ENCODE peak calls at places on chromosome 11, in four cellular contexts. R is body of pancreas, U is nucleus accumbens, Y is 8988T. F is an unnamed sample.

GRCh38 chr11:45180888-45181594 is 34.6 kb downstream of the PRDM11 start:
- DNase-seq in U (no peak), Y (peak; percentile 89), R (peak; percentile 78), F (no peak)

GRCh38 chr11:72703281-72704008 is 29.2 kb upstream of the PDE2A start:
- DNase-seq in R (peak; percentile 30), Y (no peak), U (no peak), F (no peak)

GRCh38 chr11:68353118-68353517 is 40.7 kb downstream of the LRP5 start:
- DNase-seq in U (no peak), Y (no peak), R (no peak), F (no peak)

GRCh38 chr11:57567512-57568329 is at the start of gene UBE2L6:
- DNase-seq in U (peak; percentile 49), R (peak; percentile 84), Y (peak; percentile 89), F (peak; percentile 50)

GRCh38 chr11:127651888-127652221 is 651.3 kb upstream of the KIRREL3 start:
- DNase-seq in U (no peak), Y (no peak), R (no peak), F (no peak)

GRCh38 chr11:79121351-79121750 is 319.5 kb downstream of the TENM4 start:
- DNase-seq in R (no peak), U (no peak), Y (no peak), F (no peak)

GRCh38 chr11:44939673-44940072 is 11.0 kb downstream of the TP53I11 start:
- DNase-seq in Y (no peak), U (no peak), R (no peak), F (no peak)

GRCh38 chr11:130761560-130762220 is 154.6 kb downstream of the SNX19 start:
- DNase-seq in U (no peak), Y (no peak), R (no peak), F (no peak)

GRCh38 chr11:114159320-114159719 is 99.8 kb downstream of the ZBTB16 start:
- DNase-seq in Y (no peak), R (peak; percentile 19), U (no peak), F (no peak)